ENCODE peak calls at places on chromosomes 1 and 21, in six cellular contexts. One of them, this sample, is unnamed.

GRCh38 chr21:21851657-21852056 is 853.4 kb downstream of the NCAM2 start:
- DNase-seq in colonic mucosa: no peak
- DNase-seq in fibroblast of mammary gland: peak
- DNase-seq in progenitor cell of endocrine pancreas: no peak
- DNase-seq in suprapubic skin: no peak
- DNase-seq in heart left ventricle: no peak
- DNase-seq in this sample: no peak

GRCh38 chr21:41112740-41113692 is 54.9 kb upstream of the BACE2 start:
- DNase-seq in colonic mucosa: no peak
- DNase-seq in fibroblast of mammary gland: peak
- DNase-seq in progenitor cell of endocrine pancreas: no peak
- DNase-seq in suprapubic skin: no peak
- DNase-seq in heart left ventricle: no peak
- DNase-seq in this sample: peak

GRCh38 chr21:36766511-36766910 is 67.6 kb downstream of the SIM2 start:
- DNase-seq in colonic mucosa: no peak
- DNase-seq in fibroblast of mammary gland: no peak
- DNase-seq in progenitor cell of endocrine pancreas: no peak
- DNase-seq in suprapubic skin: no peak
- DNase-seq in heart left ventricle: no peak
- DNase-seq in this sample: no peak

GRCh38 chr21:29299906-29300546 is 1.3 kb downstream of the BACH1 start:
- DNase-seq in colonic mucosa: peak
- DNase-seq in fibroblast of mammary gland: peak
- DNase-seq in progenitor cell of endocrine pancreas: no peak
- DNase-seq in suprapubic skin: no peak
- DNase-seq in heart left ventricle: peak
- DNase-seq in this sample: peak

GRCh38 chr1:218459878-218460277 is 114.7 kb downstream of the TGFB2 start:
- DNase-seq in colonic mucosa: no peak
- DNase-seq in fibroblast of mammary gland: peak
- DNase-seq in progenitor cell of endocrine pancreas: no peak
- DNase-seq in suprapubic skin: no peak
- DNase-seq in heart left ventricle: peak
- DNase-seq in this sample: peak

GRCh38 chr1:53068314-53069084 is 6.5 kb downstream of the PODN start:
- DNase-seq in colonic mucosa: no peak
- DNase-seq in fibroblast of mammary gland: no peak
- DNase-seq in progenitor cell of endocrine pancreas: no peak
- DNase-seq in suprapubic skin: peak
- DNase-seq in heart left ventricle: peak
- DNase-seq in this sample: no peak

GRCh38 chr1:162391790-162392563 is 10.4 kb downstream of the C1orf226 start:
- DNase-seq in colonic mucosa: no peak
- DNase-seq in fibroblast of mammary gland: peak
- DNase-seq in progenitor cell of endocrine pancreas: no peak
- DNase-seq in suprapubic skin: no peak
- DNase-seq in heart left ventricle: no peak
- DNase-seq in this sample: peak

GRCh38 chr1:233718057-233718456 is 104.2 kb downstream of the KCNK1 start:
- DNase-seq in colonic mucosa: no peak
- DNase-seq in fibroblast of mammary gland: no peak
- DNase-seq in progenitor cell of endocrine pancreas: no peak
- DNase-seq in suprapubic skin: no peak
- DNase-seq in heart left ventricle: no peak
- DNase-seq in this sample: no peak

GRCh38 chr1:158830904-158831507 is at the start of gene MNDA:
- DNase-seq in colonic mucosa: no peak
- DNase-seq in fibroblast of mammary gland: no peak
- DNase-seq in progenitor cell of endocrine pancreas: no peak
- DNase-seq in suprapubic skin: no peak
- DNase-seq in heart left ventricle: no peak
- DNase-seq in this sample: no peak

GRCh38 chr1:151846686-151847227 is 6.8 kb downstream of the THEM5 start:
- DNase-seq in colonic mucosa: no peak
- DNase-seq in fibroblast of mammary gland: no peak
- DNase-seq in progenitor cell of endocrine pancreas: no peak
- DNase-seq in suprapubic skin: no peak
- DNase-seq in heart left ventricle: no peak
- DNase-seq in this sample: no peak

GRCh38 chr1:151849871-151850270 is 3.6 kb downstream of the THEM5 start:
- DNase-seq in colonic mucosa: no peak
- DNase-seq in fibroblast of mammary gland: no peak
- DNase-seq in progenitor cell of endocrine pancreas: no peak
- DNase-seq in suprapubic skin: no peak
- DNase-seq in heart left ventricle: no peak
- DNase-seq in this sample: no peak

GRCh38 chr1:151847867-151848596 is 5.5 kb downstream of the THEM5 start:
- DNase-seq in colonic mucosa: no peak
- DNase-seq in fibroblast of mammary gland: no peak
- DNase-seq in progenitor cell of endocrine pancreas: no peak
- DNase-seq in suprapubic skin: no peak
- DNase-seq in heart left ventricle: no peak
- DNase-seq in this sample: no peak

GRCh38 chr1:151843398-151843797 is 3.8 kb upstream of the C2CD4D start:
- DNase-seq in colonic mucosa: no peak
- DNase-seq in fibroblast of mammary gland: no peak
- DNase-seq in progenitor cell of endocrine pancreas: no peak
- DNase-seq in suprapubic skin: no peak
- DNase-seq in heart left ventricle: no peak
- DNase-seq in this sample: no peak

DNA sequence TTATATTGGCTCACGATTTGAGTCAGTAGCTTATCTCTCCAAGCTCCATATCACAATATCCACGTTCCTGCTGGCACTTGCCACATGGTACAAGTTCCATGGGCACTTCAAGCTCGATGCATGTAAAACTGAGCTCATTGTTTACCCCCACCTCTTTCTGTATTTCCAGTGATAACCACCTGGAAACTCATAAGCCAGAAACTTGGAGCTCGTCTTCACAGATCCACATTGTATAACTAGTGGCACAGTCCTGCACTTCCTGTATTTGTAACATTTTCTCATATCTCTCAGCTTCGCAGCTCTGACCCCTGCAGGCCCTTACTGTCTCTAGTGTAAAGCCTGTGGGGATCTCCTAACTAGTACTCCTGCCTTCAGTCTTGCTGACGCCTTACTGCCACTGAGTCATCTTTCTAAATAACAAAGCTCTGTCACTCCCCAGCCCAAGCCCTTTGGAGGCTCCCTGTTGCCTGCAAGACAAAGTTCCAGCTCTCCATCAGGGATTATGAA is 6.5 kb upstream of the C2CD4D start:
- DNase-seq in colonic mucosa: no peak
- DNase-seq in fibroblast of mammary gland: peak
- DNase-seq in progenitor cell of endocrine pancreas: no peak
- DNase-seq in suprapubic skin: no peak
- DNase-seq in heart left ventricle: no peak
- DNase-seq in this sample: peak
- TF ChIP-seq CTCF in colonic mucosa: no peak
- TF ChIP-seq CTCF in fibroblast of mammary gland: no peak
- TF ChIP-seq CTCF in progenitor cell of endocrine pancreas: no peak
- TF ChIP-seq CTCF in suprapubic skin: no peak
- TF ChIP-seq CTCF in heart left ventricle: no peak
- TF ChIP-seq CTCF in this sample: no peak

GRCh38 chr21:32978346-32979270 is 47.1 kb upstream of the OLIG2 start:
- DNase-seq in colonic mucosa: no peak
- DNase-seq in fibroblast of mammary gland: no peak
- DNase-seq in progenitor cell of endocrine pancreas: no peak
- DNase-seq in suprapubic skin: no peak
- DNase-seq in heart left ventricle: no peak
- DNase-seq in this sample: no peak
- TF ChIP-seq CTCF in colonic mucosa: no peak
- TF ChIP-seq CTCF in fibroblast of mammary gland: no peak
- TF ChIP-seq CTCF in progenitor cell of endocrine pancreas: no peak
- TF ChIP-seq CTCF in suprapubic skin: no peak
- TF ChIP-seq CTCF in heart left ventricle: no peak
- TF ChIP-seq CTCF in this sample: no peak

DNA sequence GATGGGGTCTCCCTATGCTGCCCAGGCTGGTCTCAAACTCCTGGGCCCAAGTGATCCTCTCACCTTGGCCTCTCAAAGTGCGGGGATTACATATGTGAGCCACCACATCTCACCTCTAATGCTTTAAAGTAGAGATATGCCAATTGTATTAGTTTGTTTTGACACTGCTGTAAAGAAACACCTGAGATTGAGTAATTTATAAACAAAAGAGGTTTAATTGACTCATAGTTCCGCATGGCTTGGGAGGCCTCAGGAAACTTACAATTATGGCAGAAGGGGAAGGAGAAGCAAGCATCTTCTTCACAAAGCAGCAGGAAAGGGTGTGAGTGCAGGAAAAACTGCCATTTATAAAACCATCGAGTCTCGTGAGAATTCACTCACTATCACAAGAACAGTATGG is 3.4 kb upstream of the MYCL start:
- DNase-seq in colonic mucosa: no peak
- DNase-seq in fibroblast of mammary gland: no peak
- DNase-seq in progenitor cell of endocrine pancreas: no peak
- DNase-seq in suprapubic skin: no peak
- DNase-seq in heart left ventricle: no peak
- DNase-seq in this sample: no peak
- TF ChIP-seq CTCF in colonic mucosa: no peak
- TF ChIP-seq CTCF in fibroblast of mammary gland: no peak
- TF ChIP-seq CTCF in progenitor cell of endocrine pancreas: no peak
- TF ChIP-seq CTCF in suprapubic skin: no peak
- TF ChIP-seq CTCF in heart left ventricle: no peak
- TF ChIP-seq CTCF in this sample: no peak

DNA sequence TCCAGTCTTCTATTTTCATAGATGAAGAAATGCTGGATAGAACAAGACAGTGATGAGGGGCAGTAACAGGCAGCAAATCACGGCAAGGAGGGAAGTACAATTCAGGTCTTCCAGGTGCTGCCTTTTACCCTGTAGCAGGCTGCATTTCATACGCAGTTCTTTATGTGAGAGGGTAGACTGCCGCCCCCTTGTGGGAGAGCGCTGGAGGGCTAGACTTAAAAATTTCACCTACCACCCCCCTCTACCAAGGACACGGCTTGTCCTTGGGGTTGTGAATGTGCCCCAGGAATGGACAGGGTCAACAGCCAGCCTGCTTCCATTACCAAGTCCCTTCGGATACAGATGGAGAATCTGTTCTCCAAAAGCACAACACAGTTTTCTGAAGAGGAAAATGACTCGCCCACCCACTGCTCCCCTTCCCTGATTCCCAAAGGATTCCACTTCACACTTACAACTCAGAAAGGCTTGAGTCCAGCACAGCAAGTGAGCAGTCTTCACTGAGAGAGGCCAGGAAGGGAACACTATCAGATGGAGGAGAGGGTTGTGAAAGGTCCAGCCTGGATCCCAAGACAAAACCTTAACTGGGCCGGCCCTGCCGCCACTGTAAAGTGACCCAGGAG is 7.4 kb downstream of the WDR77 start:
- DNase-seq in colonic mucosa: peak
- DNase-seq in fibroblast of mammary gland: peak
- DNase-seq in progenitor cell of endocrine pancreas: peak
- DNase-seq in suprapubic skin: no peak
- DNase-seq in heart left ventricle: no peak
- DNase-seq in this sample: no peak
- TF ChIP-seq CTCF in colonic mucosa: peak
- TF ChIP-seq CTCF in fibroblast of mammary gland: peak
- TF ChIP-seq CTCF in progenitor cell of endocrine pancreas: peak
- TF ChIP-seq CTCF in suprapubic skin: no peak
- TF ChIP-seq CTCF in heart left ventricle: peak
- TF ChIP-seq CTCF in this sample: peak